ENCODE peak calls at places on chromosomes 1 and 21, in four cellular contexts. C is GM13976, A is NCI-H460, N is tibial artery. P is an unnamed sample.

GRCh38 chr1:113123737-113124136 is 50.7 kb downstream of the LRIG2 start:
- DNase-seq in C (no peak), A (no peak), N (no peak), P (no peak)

GRCh38 chr1:15345711-15346355 is 63.9 kb upstream of the EFHD2 start:
- DNase-seq in C (peak), A (peak), N (peak), P (no peak)

GRCh38 chr1:228397454-228397786 is 9.2 kb downstream of the TRIM11 start:
- DNase-seq in C (no peak), A (no peak), N (no peak), P (no peak)

GRCh38 chr1:162070094-162070748 is 730 bp downstream of the NOS1AP start:
- DNase-seq in C (no peak), A (no peak), N (no peak), P (no peak)

GRCh38 chr1:65147424-65148177 is 402 bp upstream of the AK4 start:
- DNase-seq in C (peak), A (no peak), N (peak), P (no peak)

GRCh38 chr21:17758703-17759102 is 60.5 kb downstream of the C21orf91 start:
- DNase-seq in C (no peak), A (no peak), N (no peak), P (no peak)

GRCh38 chr1:244841274-244841927 is 5.9 kb downstream of the COX20 start:
- DNase-seq in C (no peak), A (no peak), N (no peak), P (no peak)

GRCh38 chr1:207025144-207025880 is 7.2 kb downstream of the C1orf116 start:
- DNase-seq in C (no peak), A (no peak), N (no peak), P (no peak)

GRCh38 chr1:160224606-160225005 is 19.4 kb downstream of the PEA15 start:
- DNase-seq in C (no peak), A (no peak), N (no peak), P (no peak)

GRCh38 chr1:170586942-170587593 is 55.1 kb downstream of the GORAB start:
- DNase-seq in C (no peak), A (no peak), N (no peak), P (no peak)

GRCh38 chr1:205961970-205962820 is 18.9 kb upstream of the SLC26A9 start:
- DNase-seq in C (no peak), A (no peak), N (no peak), P (no peak)

GRCh38 chr1:175035860-175036259 is 12.6 kb upstream of the MRPS14 start:
- DNase-seq in C (no peak), A (no peak), N (no peak), P (no peak)

GRCh38 chr1:47968489-47968888 is 28.7 kb downstream of the TRABD2B start:
- DNase-seq in C (no peak), A (no peak), N (no peak), P (no peak)

GRCh38 chr1:69129538-69129937 is 438.2 kb upstream of the LRRC7 start:
- DNase-seq in C (no peak), A (no peak), N (no peak), P (no peak)

GRCh38 chr1:160206421-160207117 is 1.4 kb downstream of the PEA15 start:
- DNase-seq in C (no peak), A (no peak), N (no peak), P (no peak)

GRCh38 chr1:61481313-61481712 is 243.6 kb downstream of the TM2D1 start:
- DNase-seq in C (no peak), A (no peak), N (no peak), P (no peak)

GRCh38 chr1:113401067-113401466 is 10.8 kb downstream of the MAGI3 start:
- DNase-seq in C (no peak), A (no peak), N (no peak), P (no peak)

GRCh38 chr1:19877821-19878636 is 4.2 kb upstream of the OTUD3 start:
- DNase-seq in C (no peak), A (peak), N (no peak), P (no peak)

GRCh38 chr1:156944848-156945247 is 24.4 kb downstream of the LRRC71 start:
- DNase-seq in C (no peak), A (no peak), N (no peak), P (no peak)

GRCh38 chr21:44752701-44753235 is 41.4 kb upstream of the TSPEAR start:
- DNase-seq in C (no peak), A (no peak), N (peak), P (no peak)

GRCh38 chr1:28329395-28330153 is 734 bp downstream of the MED18 start:
- DNase-seq in C (no peak), A (no peak), N (peak), P (no peak)